ENCODE peak calls at places on chromosomes 11 and 22, in four cellular contexts. One of them, this sample, is unnamed.

GRCh38 chr11:134481135-134481534 is 69.1 kb upstream of the B3GAT1 start:
- DNase-seq in stimulated activated CD8-positive, alpha-beta memory T cell treated with anti-CD3 and anti-CD28 coated beads, Interleukin-7, amount 100 ng/mL, for 1 hour: no peak
- DNase-seq in epithelial cell of esophagus: no peak
- DNase-seq in tibial artery: no peak
- DNase-seq in this sample: no peak

GRCh38 chr11:57321996-57322880 is 2.5 kb downstream of the TNKS1BP1 start:
- DNase-seq in stimulated activated CD8-positive, alpha-beta memory T cell treated with anti-CD3 and anti-CD28 coated beads, Interleukin-7, amount 100 ng/mL, for 1 hour: no peak
- DNase-seq in tibial artery: peak; percentile 97
- DNase-seq in epithelial cell of esophagus: peak; percentile 98
- DNase-seq in this sample: peak; percentile 98

GRCh38 chr11:71281901-71282300 is 29.5 kb upstream of the SHANK2 start:
- DNase-seq in tibial artery: peak; percentile 5
- DNase-seq in epithelial cell of esophagus: no peak
- DNase-seq in stimulated activated CD8-positive, alpha-beta memory T cell treated with anti-CD3 and anti-CD28 coated beads, Interleukin-7, amount 100 ng/mL, for 1 hour: no peak
- DNase-seq in this sample: no peak

GRCh38 chr11:129366737-129367597 is 8.7 kb upstream of the BARX2 start:
- DNase-seq in tibial artery: no peak
- DNase-seq in epithelial cell of esophagus: no peak
- DNase-seq in stimulated activated CD8-positive, alpha-beta memory T cell treated with anti-CD3 and anti-CD28 coated beads, Interleukin-7, amount 100 ng/mL, for 1 hour: no peak
- DNase-seq in this sample: no peak

GRCh38 chr22:37501176-37501609 is 15.0 kb upstream of the MFNG start:
- DNase-seq in stimulated activated CD8-positive, alpha-beta memory T cell treated with anti-CD3 and anti-CD28 coated beads, Interleukin-7, amount 100 ng/mL, for 1 hour: no peak
- DNase-seq in epithelial cell of esophagus: no peak
- DNase-seq in tibial artery: no peak
- DNase-seq in this sample: no peak

GRCh38 chr11:17906436-17906835 is 106.4 kb downstream of the SERGEF start:
- DNase-seq in epithelial cell of esophagus: peak; percentile 28
- DNase-seq in tibial artery: no peak
- DNase-seq in stimulated activated CD8-positive, alpha-beta memory T cell treated with anti-CD3 and anti-CD28 coated beads, Interleukin-7, amount 100 ng/mL, for 1 hour: no peak
- DNase-seq in this sample: no peak

GRCh38 chr11:92251980-92252379 is 27.4 kb downstream of the FAT3 start:
- DNase-seq in stimulated activated CD8-positive, alpha-beta memory T cell treated with anti-CD3 and anti-CD28 coated beads, Interleukin-7, amount 100 ng/mL, for 1 hour: no peak
- DNase-seq in tibial artery: no peak
- DNase-seq in epithelial cell of esophagus: no peak
- DNase-seq in this sample: no peak

GRCh38 chr11:723120-723883 is 17.3 kb downstream of the EPS8L2 start:
- DNase-seq in tibial artery: no peak
- DNase-seq in stimulated activated CD8-positive, alpha-beta memory T cell treated with anti-CD3 and anti-CD28 coated beads, Interleukin-7, amount 100 ng/mL, for 1 hour: no peak
- DNase-seq in epithelial cell of esophagus: peak; percentile 53
- DNase-seq in this sample: no peak

GRCh38 chr11:107293677-107294344 is 163.8 kb downstream of the CWF19L2 start:
- DNase-seq in stimulated activated CD8-positive, alpha-beta memory T cell treated with anti-CD3 and anti-CD28 coated beads, Interleukin-7, amount 100 ng/mL, for 1 hour: no peak
- DNase-seq in epithelial cell of esophagus: no peak
- DNase-seq in tibial artery: no peak
- DNase-seq in this sample: no peak

GRCh38 chr11:129766858-129767604 is 48.6 kb upstream of the TMEM45B start:
- DNase-seq in stimulated activated CD8-positive, alpha-beta memory T cell treated with anti-CD3 and anti-CD28 coated beads, Interleukin-7, amount 100 ng/mL, for 1 hour: no peak
- DNase-seq in epithelial cell of esophagus: peak; percentile 50
- DNase-seq in tibial artery: no peak
- DNase-seq in this sample: no peak

GRCh38 chr22:46812786-46813185 is 50.3 kb downstream of the TBC1D22A start:
- DNase-seq in tibial artery: no peak
- DNase-seq in epithelial cell of esophagus: no peak
- DNase-seq in stimulated activated CD8-positive, alpha-beta memory T cell treated with anti-CD3 and anti-CD28 coated beads, Interleukin-7, amount 100 ng/mL, for 1 hour: no peak
- DNase-seq in this sample: no peak

GRCh38 chr11:22340803-22341581 is 2.8 kb downstream of the SLC17A6 start:
- DNase-seq in tibial artery: no peak
- DNase-seq in epithelial cell of esophagus: no peak
- DNase-seq in stimulated activated CD8-positive, alpha-beta memory T cell treated with anti-CD3 and anti-CD28 coated beads, Interleukin-7, amount 100 ng/mL, for 1 hour: no peak
- DNase-seq in this sample: no peak

GRCh38 chr11:4664183-4664582 is 20.4 kb downstream of the OR51E1 start:
- DNase-seq in epithelial cell of esophagus: no peak
- DNase-seq in tibial artery: no peak
- DNase-seq in stimulated activated CD8-positive, alpha-beta memory T cell treated with anti-CD3 and anti-CD28 coated beads, Interleukin-7, amount 100 ng/mL, for 1 hour: no peak
- DNase-seq in this sample: no peak

GRCh38 chr22:36826262-36826661 is 9.4 kb upstream of the PVALB start:
- DNase-seq in epithelial cell of esophagus: no peak
- DNase-seq in tibial artery: no peak
- DNase-seq in stimulated activated CD8-positive, alpha-beta memory T cell treated with anti-CD3 and anti-CD28 coated beads, Interleukin-7, amount 100 ng/mL, for 1 hour: no peak
- DNase-seq in this sample: no peak

GRCh38 chr11:18065572-18065971 is 19.5 kb upstream of the TPH1 start:
- DNase-seq in tibial artery: no peak
- DNase-seq in stimulated activated CD8-positive, alpha-beta memory T cell treated with anti-CD3 and anti-CD28 coated beads, Interleukin-7, amount 100 ng/mL, for 1 hour: no peak
- DNase-seq in epithelial cell of esophagus: peak; percentile 79
- DNase-seq in this sample: no peak

GRCh38 chr11:44255406-44256071 is 54.4 kb downstream of the ALX4 start:
- DNase-seq in stimulated activated CD8-positive, alpha-beta memory T cell treated with anti-CD3 and anti-CD28 coated beads, Interleukin-7, amount 100 ng/mL, for 1 hour: no peak
- DNase-seq in epithelial cell of esophagus: peak; percentile 59
- DNase-seq in tibial artery: no peak
- DNase-seq in this sample: no peak

GRCh38 chr22:23888615-23889401 is 5.4 kb upstream of the MIF start:
- DNase-seq in tibial artery: no peak
- DNase-seq in stimulated activated CD8-positive, alpha-beta memory T cell treated with anti-CD3 and anti-CD28 coated beads, Interleukin-7, amount 100 ng/mL, for 1 hour: no peak
- DNase-seq in epithelial cell of esophagus: no peak
- DNase-seq in this sample: no peak

GRCh38 chr11:95232666-95233065 is 1.7 kb upstream of the SESN3 start:
- DNase-seq in epithelial cell of esophagus: no peak
- DNase-seq in stimulated activated CD8-positive, alpha-beta memory T cell treated with anti-CD3 and anti-CD28 coated beads, Interleukin-7, amount 100 ng/mL, for 1 hour: no peak
- DNase-seq in tibial artery: no peak
- DNase-seq in this sample: no peak

GRCh38 chr11:122050021-122050710 is 65.8 kb downstream of the BLID start:
- DNase-seq in epithelial cell of esophagus: peak; percentile 53
- DNase-seq in stimulated activated CD8-positive, alpha-beta memory T cell treated with anti-CD3 and anti-CD28 coated beads, Interleukin-7, amount 100 ng/mL, for 1 hour: no peak
- DNase-seq in tibial artery: no peak
- DNase-seq in this sample: no peak

GRCh38 chr11:121389651-121390050 is 62.5 kb upstream of the SORL1 start:
- DNase-seq in stimulated activated CD8-positive, alpha-beta memory T cell treated with anti-CD3 and anti-CD28 coated beads, Interleukin-7, amount 100 ng/mL, for 1 hour: no peak
- DNase-seq in tibial artery: no peak
- DNase-seq in epithelial cell of esophagus: peak; percentile 24
- DNase-seq in this sample: no peak

GRCh38 chr11:44589301-44589700 is 23.8 kb downstream of the CD82 start:
- DNase-seq in epithelial cell of esophagus: no peak
- DNase-seq in stimulated activated CD8-positive, alpha-beta memory T cell treated with anti-CD3 and anti-CD28 coated beads, Interleukin-7, amount 100 ng/mL, for 1 hour: no peak
- DNase-seq in tibial artery: no peak
- DNase-seq in this sample: no peak

GRCh38 chr11:28547395-28547794 is 439.2 kb downstream of the METTL15 start:
- DNase-seq in epithelial cell of esophagus: no peak
- DNase-seq in tibial artery: no peak
- DNase-seq in stimulated activated CD8-positive, alpha-beta memory T cell treated with anti-CD3 and anti-CD28 coated beads, Interleukin-7, amount 100 ng/mL, for 1 hour: no peak
- DNase-seq in this sample: no peak

GRCh38 chr11:102318469-102318868 is 1.2 kb downstream of the BIRC3 start:
- DNase-seq in epithelial cell of esophagus: peak; percentile 30
- DNase-seq in stimulated activated CD8-positive, alpha-beta memory T cell treated with anti-CD3 and anti-CD28 coated beads, Interleukin-7, amount 100 ng/mL, for 1 hour: no peak
- DNase-seq in tibial artery: no peak
- DNase-seq in this sample: no peak

GRCh38 chr11:128406365-128406706 is 181.0 kb downstream of the ETS1 start:
- DNase-seq in stimulated activated CD8-positive, alpha-beta memory T cell treated with anti-CD3 and anti-CD28 coated beads, Interleukin-7, amount 100 ng/mL, for 1 hour: no peak
- DNase-seq in epithelial cell of esophagus: no peak
- DNase-seq in tibial artery: no peak
- DNase-seq in this sample: peak; percentile 81

GRCh38 chr11:128553662-128554392 is 33.5 kb downstream of the ETS1 start:
- DNase-seq in tibial artery: no peak
- DNase-seq in epithelial cell of esophagus: no peak
- DNase-seq in stimulated activated CD8-positive, alpha-beta memory T cell treated with anti-CD3 and anti-CD28 coated beads, Interleukin-7, amount 100 ng/mL, for 1 hour: no peak
- DNase-seq in this sample: peak; percentile 77

GRCh38 chr11:122186439-122187080 is 70.5 kb upstream of the BLID start:
- DNase-seq in stimulated activated CD8-positive, alpha-beta memory T cell treated with anti-CD3 and anti-CD28 coated beads, Interleukin-7, amount 100 ng/mL, for 1 hour: no peak
- DNase-seq in tibial artery: peak; percentile 24
- DNase-seq in epithelial cell of esophagus: peak; percentile 96
- DNase-seq in this sample: no peak

GRCh38 chr22:19179472-19180048 is 1.0 kb upstream of the SLC25A1 start:
- DNase-seq in tibial artery: peak; percentile 78
- DNase-seq in epithelial cell of esophagus: peak; percentile 79
- DNase-seq in stimulated activated CD8-positive, alpha-beta memory T cell treated with anti-CD3 and anti-CD28 coated beads, Interleukin-7, amount 100 ng/mL, for 1 hour: no peak
- DNase-seq in this sample: no peak

GRCh38 chr22:45482169-45482568 is 20.5 kb upstream of the FBLN1 start:
- DNase-seq in epithelial cell of esophagus: no peak
- DNase-seq in stimulated activated CD8-positive, alpha-beta memory T cell treated with anti-CD3 and anti-CD28 coated beads, Interleukin-7, amount 100 ng/mL, for 1 hour: no peak
- DNase-seq in tibial artery: no peak
- DNase-seq in this sample: no peak

GRCh38 chr22:31106001-31106571 is 1.3 kb downstream of the SELENOM start:
- DNase-seq in tibial artery: peak; percentile 30
- DNase-seq in epithelial cell of esophagus: no peak
- DNase-seq in stimulated activated CD8-positive, alpha-beta memory T cell treated with anti-CD3 and anti-CD28 coated beads, Interleukin-7, amount 100 ng/mL, for 1 hour: no peak
- DNase-seq in this sample: no peak

GRCh38 chr22:27641049-27641790 is 160.3 kb downstream of the MN1 start:
- DNase-seq in tibial artery: no peak
- DNase-seq in epithelial cell of esophagus: peak; percentile 96
- DNase-seq in stimulated activated CD8-positive, alpha-beta memory T cell treated with anti-CD3 and anti-CD28 coated beads, Interleukin-7, amount 100 ng/mL, for 1 hour: no peak
- DNase-seq in this sample: no peak

GRCh38 chr11:94513091-94513490 is 830 bp downstream of the C11orf97 start:
- DNase-seq in epithelial cell of esophagus: peak; percentile 67
- DNase-seq in tibial artery: no peak
- DNase-seq in stimulated activated CD8-positive, alpha-beta memory T cell treated with anti-CD3 and anti-CD28 coated beads, Interleukin-7, amount 100 ng/mL, for 1 hour: no peak
- DNase-seq in this sample: no peak

GRCh38 chr22:17782158-17782557 is 7.9 kb upstream of the BID start:
- DNase-seq in epithelial cell of esophagus: no peak
- DNase-seq in stimulated activated CD8-positive, alpha-beta memory T cell treated with anti-CD3 and anti-CD28 coated beads, Interleukin-7, amount 100 ng/mL, for 1 hour: no peak
- DNase-seq in tibial artery: no peak
- DNase-seq in this sample: no peak

GRCh38 chr11:104783241-104783640 is 115.0 kb downstream of the CASP12 start:
- DNase-seq in stimulated activated CD8-positive, alpha-beta memory T cell treated with anti-CD3 and anti-CD28 coated beads, Interleukin-7, amount 100 ng/mL, for 1 hour: no peak
- DNase-seq in tibial artery: no peak
- DNase-seq in epithelial cell of esophagus: no peak
- DNase-seq in this sample: no peak

GRCh38 chr11:97732011-97732632 is 1288.6 kb upstream of the CNTN5 start:
- DNase-seq in epithelial cell of esophagus: peak; percentile 40
- DNase-seq in tibial artery: no peak
- DNase-seq in stimulated activated CD8-positive, alpha-beta memory T cell treated with anti-CD3 and anti-CD28 coated beads, Interleukin-7, amount 100 ng/mL, for 1 hour: no peak
- DNase-seq in this sample: no peak

This sample was measured in esophagus muscularis mucosa.